ENCODE peak calls at places on chromosomes 13 and 19, in six cellular contexts. One of them, this sample, is unnamed.

GRCh38 chr13:18952225-18953016 is 229.2 kb downstream of the TUBA3C start:
- DNase-seq in H9: no peak
- DNase-seq in IMR-90: no peak
- DNase-seq in mesenchymal stem cell: no peak
- DNase-seq in trophoblast cell: no peak
- DNase-seq in H1: no peak
- DNase-seq in this sample: no peak

GRCh38 chr13:20654156-20654555 is 49.3 kb upstream of the IL17D start:
- DNase-seq in H9: no peak
- DNase-seq in IMR-90: peak; percentile 53
- DNase-seq in mesenchymal stem cell: no peak
- DNase-seq in trophoblast cell: no peak
- DNase-seq in H1: no peak
- DNase-seq in this sample: no peak

GRCh38 chr19:29260477-29261317 is 47.7 kb upstream of the UQCRFS1 start:
- DNase-seq in H9: peak; percentile 69
- DNase-seq in IMR-90: peak; percentile 4
- DNase-seq in mesenchymal stem cell: no peak
- DNase-seq in trophoblast cell: peak; percentile 16
- DNase-seq in H1: no peak
- DNase-seq in this sample: peak; percentile 32

GRCh38 chr19:50024719-50025021 is 502 bp downstream of the VRK3 start:
- DNase-seq in H9: no peak
- DNase-seq in IMR-90: no peak
- DNase-seq in mesenchymal stem cell: no peak
- DNase-seq in trophoblast cell: peak; percentile 4
- DNase-seq in H1: no peak
- DNase-seq in this sample: no peak

GRCh38 chr13:102726430-102726829 is 31.6 kb upstream of the METTL21C start:
- DNase-seq in H9: no peak
- DNase-seq in IMR-90: no peak
- DNase-seq in mesenchymal stem cell: no peak
- DNase-seq in trophoblast cell: no peak
- DNase-seq in H1: no peak
- DNase-seq in this sample: no peak

GRCh38 chr19:28349604-28350003 is 863.3 kb downstream of the UQCRFS1 start:
- DNase-seq in H9: no peak
- DNase-seq in IMR-90: no peak
- DNase-seq in mesenchymal stem cell: no peak
- DNase-seq in trophoblast cell: no peak
- DNase-seq in H1: no peak
- DNase-seq in this sample: no peak

GRCh38 chr13:92682832-92683517 is 543.6 kb upstream of the GPC6 start:
- DNase-seq in H9: no peak
- DNase-seq in IMR-90: no peak
- DNase-seq in mesenchymal stem cell: no peak
- DNase-seq in trophoblast cell: no peak
- DNase-seq in H1: no peak
- DNase-seq in this sample: no peak

GRCh38 chr13:52686381-52686780 is 33.7 kb downstream of the SUGT1 start:
- DNase-seq in H9: no peak
- DNase-seq in IMR-90: no peak
- DNase-seq in mesenchymal stem cell: peak; percentile 19
- DNase-seq in trophoblast cell: no peak
- DNase-seq in H1: no peak
- DNase-seq in this sample: no peak

GRCh38 chr19:41912899-41913475 is 15.3 kb downstream of the ERFL start:
- DNase-seq in H9: no peak
- DNase-seq in IMR-90: no peak
- DNase-seq in mesenchymal stem cell: no peak
- DNase-seq in trophoblast cell: no peak
- DNase-seq in H1: no peak
- DNase-seq in this sample: no peak

GRCh38 chr13:51328488-51328887 is 11.0 kb upstream of the SERPINE3 start:
- DNase-seq in H9: peak; percentile 94
- DNase-seq in IMR-90: no peak
- DNase-seq in mesenchymal stem cell: no peak
- DNase-seq in trophoblast cell: no peak
- DNase-seq in H1: peak; percentile 77
- DNase-seq in this sample: peak; percentile 69

GRCh38 chr19:41323430-41324125 is 13.6 kb downstream of the CCDC97 start:
- DNase-seq in H9: peak; percentile 75
- DNase-seq in IMR-90: peak; percentile 98
- DNase-seq in mesenchymal stem cell: peak; percentile 100
- DNase-seq in trophoblast cell: peak; percentile 71
- DNase-seq in H1: no peak
- DNase-seq in this sample: no peak

GRCh38 chr19:802497-802887 is 5.2 kb downstream of the PTBP1 start:
- DNase-seq in H9: peak; percentile 26
- DNase-seq in IMR-90: no peak
- DNase-seq in mesenchymal stem cell: no peak
- DNase-seq in trophoblast cell: no peak
- DNase-seq in H1: no peak
- DNase-seq in this sample: no peak

GRCh38 chr13:32086366-32086765 is 54.8 kb downstream of the FRY start:
- DNase-seq in H9: no peak
- DNase-seq in IMR-90: peak; percentile 31
- DNase-seq in mesenchymal stem cell: no peak
- DNase-seq in trophoblast cell: no peak
- DNase-seq in H1: no peak
- DNase-seq in this sample: no peak

GRCh38 chr19:16293133-16294085 is 31.2 kb upstream of the KLF2 start:
- DNase-seq in H9: no peak
- DNase-seq in IMR-90: peak; percentile 99
- DNase-seq in mesenchymal stem cell: peak; percentile 94
- DNase-seq in trophoblast cell: no peak
- DNase-seq in H1: no peak
- DNase-seq in this sample: no peak

GRCh38 chr13:92303428-92303827 is 905.0 kb downstream of the GPC5 start:
- DNase-seq in H9: no peak
- DNase-seq in IMR-90: peak; percentile 48
- DNase-seq in mesenchymal stem cell: peak; percentile 45
- DNase-seq in trophoblast cell: no peak
- DNase-seq in H1: no peak
- DNase-seq in this sample: no peak

GRCh38 chr13:50449465-50449864 is 394.0 kb downstream of the DLEU7 start:
- DNase-seq in H9: no peak
- DNase-seq in IMR-90: no peak
- DNase-seq in mesenchymal stem cell: peak; percentile 12
- DNase-seq in trophoblast cell: no peak
- DNase-seq in H1: no peak
- DNase-seq in this sample: no peak

GRCh38 chr13:44013666-44014291 is 134.1 kb downstream of the LACC1 start:
- DNase-seq in H9: no peak
- DNase-seq in IMR-90: peak; percentile 77
- DNase-seq in mesenchymal stem cell: peak; percentile 85
- DNase-seq in trophoblast cell: no peak
- DNase-seq in H1: no peak
- DNase-seq in this sample: no peak

GRCh38 chr13:59447031-59447430 is 716.7 kb downstream of the DIAPH3 start:
- DNase-seq in H9: no peak
- DNase-seq in IMR-90: no peak
- DNase-seq in mesenchymal stem cell: no peak
- DNase-seq in trophoblast cell: no peak
- DNase-seq in H1: no peak
- DNase-seq in this sample: no peak

GRCh38 chr13:111043575-111043982 is 71.5 kb upstream of the ARHGEF7 start:
- DNase-seq in H9: no peak
- DNase-seq in IMR-90: no peak
- DNase-seq in mesenchymal stem cell: peak; percentile 82
- DNase-seq in trophoblast cell: peak; percentile 99
- DNase-seq in H1: no peak
- DNase-seq in this sample: no peak

GRCh38 chr13:95571941-95572340 is 19.4 kb downstream of the CLDN10 start:
- DNase-seq in H9: no peak
- DNase-seq in IMR-90: no peak
- DNase-seq in mesenchymal stem cell: no peak
- DNase-seq in trophoblast cell: peak; percentile 33
- DNase-seq in H1: no peak
- DNase-seq in this sample: no peak

GRCh38 chr13:113835461-113836274 is 28.2 kb downstream of the GAS6 start:
- DNase-seq in H9: no peak
- DNase-seq in IMR-90: peak; percentile 79
- DNase-seq in mesenchymal stem cell: peak; percentile 65
- DNase-seq in trophoblast cell: no peak
- DNase-seq in H1: no peak
- DNase-seq in this sample: no peak

GRCh38 chr13:28582225-28582891 is 76.6 kb upstream of the POMP start:
- DNase-seq in H9: no peak
- DNase-seq in IMR-90: peak; percentile 53
- DNase-seq in mesenchymal stem cell: peak; percentile 79
- DNase-seq in trophoblast cell: no peak
- DNase-seq in H1: no peak
- DNase-seq in this sample: no peak

GRCh38 chr13:43573787-43574562 is 212.8 kb downstream of the ENOX1 start:
- DNase-seq in H9: no peak
- DNase-seq in IMR-90: no peak
- DNase-seq in mesenchymal stem cell: peak; percentile 42
- DNase-seq in trophoblast cell: no peak
- DNase-seq in H1: no peak
- DNase-seq in this sample: no peak

GRCh38 chr13:91193358-91193757 is 154.1 kb upstream of the MIR17HG start:
- DNase-seq in H9: no peak
- DNase-seq in IMR-90: no peak
- DNase-seq in mesenchymal stem cell: no peak
- DNase-seq in trophoblast cell: no peak
- DNase-seq in H1: no peak
- DNase-seq in this sample: no peak

GRCh38 chr19:52270266-52270885 is 989 bp downstream of the ZNF766 start:
- DNase-seq in H9: no peak
- DNase-seq in IMR-90: peak; percentile 17
- DNase-seq in mesenchymal stem cell: no peak
- DNase-seq in trophoblast cell: no peak
- DNase-seq in H1: no peak
- DNase-seq in this sample: no peak

GRCh38 chr13:40796649-40797048 is 7.2 kb downstream of the SLC25A15 start:
- DNase-seq in H9: no peak
- DNase-seq in IMR-90: no peak
- DNase-seq in mesenchymal stem cell: no peak
- DNase-seq in trophoblast cell: no peak
- DNase-seq in H1: no peak
- DNase-seq in this sample: no peak

GRCh38 chr13:106095919-106096318 is 439.5 kb downstream of the EFNB2 start:
- DNase-seq in H9: no peak
- DNase-seq in IMR-90: no peak
- DNase-seq in mesenchymal stem cell: no peak
- DNase-seq in trophoblast cell: no peak
- DNase-seq in H1: no peak
- DNase-seq in this sample: no peak

GRCh38 chr13:42812311-42812710 is 30.9 kb downstream of the FAM216B start:
- DNase-seq in H9: no peak
- DNase-seq in IMR-90: no peak
- DNase-seq in mesenchymal stem cell: no peak
- DNase-seq in trophoblast cell: peak; percentile 37
- DNase-seq in H1: no peak
- DNase-seq in this sample: no peak

GRCh38 chr13:79860757-79861156 is 379.8 kb downstream of the NDFIP2 start:
- DNase-seq in H9: no peak
- DNase-seq in IMR-90: no peak
- DNase-seq in mesenchymal stem cell: no peak
- DNase-seq in trophoblast cell: no peak
- DNase-seq in H1: no peak
- DNase-seq in this sample: no peak

DNA sequence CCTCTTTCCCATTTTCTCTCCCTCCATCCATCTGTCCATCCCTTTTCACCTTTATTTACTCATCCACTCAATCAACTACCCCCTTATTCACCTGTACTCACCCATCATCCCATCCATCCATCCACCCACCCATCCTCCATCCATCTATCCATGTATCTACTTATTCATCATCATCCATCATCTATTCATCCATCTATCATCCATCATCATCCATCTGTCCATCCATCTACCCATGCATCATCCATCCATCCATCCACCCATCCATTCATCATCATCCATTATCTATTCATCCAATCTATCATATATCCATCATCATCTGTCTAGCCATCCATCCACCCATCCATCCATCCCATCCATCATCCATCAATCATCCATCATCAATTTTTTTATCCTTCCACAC is 48.3 kb upstream of the ZNF536 start:
- DNase-seq in H9: no peak
- DNase-seq in IMR-90: no peak
- DNase-seq in mesenchymal stem cell: no peak
- DNase-seq in trophoblast cell: no peak
- DNase-seq in H1: no peak
- DNase-seq in this sample: no peak
- H3K14ac ChIP-seq in H9: no peak overlapping the region
- H3K14ac ChIP-seq in IMR-90: no peak overlapping the region
- H3K14ac ChIP-seq in mesenchymal stem cell: no peak overlapping the region
- H3K14ac ChIP-seq in trophoblast cell: no peak overlapping the region
- H3K14ac ChIP-seq in H1: no peak overlapping the region
- H3K14ac ChIP-seq in this sample: no peak overlapping the region

GRCh38 chr19:45443462-45444317 is 20.0 kb upstream of the ERCC1 start:
- DNase-seq in H9: peak; percentile 98
- DNase-seq in IMR-90: peak; percentile 82
- DNase-seq in mesenchymal stem cell: peak; percentile 98
- DNase-seq in trophoblast cell: peak; percentile 97
- DNase-seq in H1: peak; percentile 76
- DNase-seq in this sample: peak; percentile 94
- H3K23ac ChIP-seq in H9: no peak overlapping the region
- H3K23ac ChIP-seq in IMR-90: no peak overlapping the region
- H3K23ac ChIP-seq in mesenchymal stem cell: no peak overlapping the region
- H3K23ac ChIP-seq in trophoblast cell: no peak overlapping the region
- H3K23ac ChIP-seq in H1: no peak overlapping the region
- H3K23ac ChIP-seq in this sample: no peak overlapping the region

GRCh38 chr19:17429661-17430101 is 9.8 kb downstream of the MVB12A start:
- DNase-seq in H9: no peak
- DNase-seq in IMR-90: no peak
- DNase-seq in mesenchymal stem cell: no peak
- DNase-seq in trophoblast cell: no peak
- DNase-seq in H1: no peak
- DNase-seq in this sample: no peak
- H3K14ac ChIP-seq in H9: no peak overlapping the region
- H3K14ac ChIP-seq in IMR-90: no peak overlapping the region
- H3K14ac ChIP-seq in mesenchymal stem cell: no peak overlapping the region
- H3K14ac ChIP-seq in trophoblast cell: no peak overlapping the region
- H3K14ac ChIP-seq in H1: no peak overlapping the region
- H3K14ac ChIP-seq in this sample: no peak overlapping the region

GRCh38 chr19:48524728-48525127 is 13.1 kb upstream of the LMTK3 start:
- DNase-seq in H9: no peak
- DNase-seq in IMR-90: no peak
- DNase-seq in mesenchymal stem cell: no peak
- DNase-seq in trophoblast cell: peak; percentile 28
- DNase-seq in H1: no peak
- DNase-seq in this sample: no peak

GRCh38 chr19:48530044-48530720 is 18.5 kb upstream of the LMTK3 start:
- DNase-seq in H9: no peak
- DNase-seq in IMR-90: no peak
- DNase-seq in mesenchymal stem cell: no peak
- DNase-seq in trophoblast cell: no peak
- DNase-seq in H1: no peak
- DNase-seq in this sample: no peak

GRCh38 chr19:48529156-48529555 is 17.5 kb upstream of the LMTK3 start:
- DNase-seq in H9: no peak
- DNase-seq in IMR-90: no peak
- DNase-seq in mesenchymal stem cell: no peak
- DNase-seq in trophoblast cell: no peak
- DNase-seq in H1: no peak
- DNase-seq in this sample: no peak

GRCh38 chr19:48520134-48520533 is 8.5 kb upstream of the LMTK3 start:
- DNase-seq in H9: no peak
- DNase-seq in IMR-90: no peak
- DNase-seq in mesenchymal stem cell: no peak
- DNase-seq in trophoblast cell: no peak
- DNase-seq in H1: no peak
- DNase-seq in this sample: no peak

GRCh38 chr19:48524221-48524620 is 12.6 kb upstream of the LMTK3 start:
- DNase-seq in H9: no peak
- DNase-seq in IMR-90: no peak
- DNase-seq in mesenchymal stem cell: no peak
- DNase-seq in trophoblast cell: no peak
- DNase-seq in H1: no peak
- DNase-seq in this sample: no peak
- H3K23ac ChIP-seq in H9: no peak overlapping the region
- H3K23ac ChIP-seq in IMR-90: no peak overlapping the region
- H3K23ac ChIP-seq in mesenchymal stem cell: no peak overlapping the region
- H3K23ac ChIP-seq in trophoblast cell: no peak overlapping the region
- H3K23ac ChIP-seq in H1: no peak overlapping the region
- H3K23ac ChIP-seq in this sample: no peak overlapping the region

This sample was measured in neuronal stem cell.